ENCODE peak calls at places on chromosomes 16 and 17, in five cellular contexts. E is A549, U is HepG2, W is HCT116, O is SK-N-SH. S is an unnamed sample.

GRCh38 chr16:81514041-81514559 is 69.5 kb downstream of the CMIP start:
- DNase-seq in E (no peak), O (no peak), W (no peak), U (no peak), S (no peak)

GRCh38 chr17:57366558-57367351 is 110.4 kb downstream of the MSI2 start:
- DNase-seq in U (peak; percentile 75), O (no peak), E (peak; percentile 62), W (no peak), S (no peak)

GRCh38 chr17:2883544-2884203 is 87.4 kb downstream of the RAP1GAP2 start:
- DNase-seq in W (no peak), O (peak; percentile 56), E (peak; percentile 71), U (peak; percentile 39), S (peak; percentile 62)

GRCh38 chr17:353213-353837 is 718 bp upstream of the RPH3AL start:
- DNase-seq in O (no peak), E (peak; percentile 40), W (no peak), U (no peak), S (no peak)

GRCh38 chr17:35239823-35240222 is 3.0 kb upstream of the SLFN5 start:
- DNase-seq in U (no peak), W (no peak), E (no peak), O (no peak), S (peak; percentile 21)

GRCh38 chr16:4752351-4753100 is 14.4 kb downstream of the ZNF500 start:
- DNase-seq in O (no peak), W (no peak), U (no peak), E (no peak), S (no peak)

GRCh38 chr16:59527206-59527997 is 793.3 kb upstream of the GOT2 start:
- DNase-seq in W (no peak), E (peak; percentile 76), O (no peak), U (no peak), S (peak; percentile 38)

GRCh38 chr16:73448970-73449369 is 401.0 kb upstream of the ZFHX3 start:
- DNase-seq in O (no peak), W (no peak), E (no peak), U (no peak), S (no peak)

GRCh38 chr16:18841833-18842525 is 40.6 kb upstream of the ARL6IP1 start:
- DNase-seq in E (no peak), O (no peak), U (no peak), W (no peak), S (no peak)

GRCh38 chr17:16358394-16358793 is 5.1 kb upstream of the CENPV start:
- DNase-seq in E (no peak), W (no peak), O (no peak), U (no peak), S (no peak)

GRCh38 chr16:73171901-73172619 is 124.1 kb upstream of the ZFHX3 start:
- DNase-seq in O (peak; percentile 28), W (no peak), E (no peak), U (no peak), S (no peak)

GRCh38 chr17:76500074-76500744 is 1.0 kb downstream of the RHBDF2 start:
- DNase-seq in W (no peak), U (no peak), O (no peak), E (no peak), S (no peak)

GRCh38 chr17:49756805-49757496 is 7.0 kb downstream of the FAM117A start:
- DNase-seq in E (no peak), O (no peak), W (no peak), U (no peak), S (no peak)

GRCh38 chr17:16304832-16305231 is 48.4 kb downstream of the CENPV start:
- DNase-seq in U (peak; percentile 63), E (peak; percentile 78), W (no peak), O (peak; percentile 50), S (peak; percentile 56)

GRCh38 chr16:14029658-14030057 is 41.5 kb upstream of the MRTFB start:
- DNase-seq in E (no peak), O (peak; percentile 52), W (no peak), U (no peak), S (no peak)

GRCh38 chr16:89201467-89202377 is 1.4 kb upstream of the SLC22A31 start:
- DNase-seq in O (peak; percentile 98), E (peak; percentile 87), U (peak; percentile 78), W (peak; percentile 84), S (peak; percentile 66)

GRCh38 chr17:13865650-13866049 is 203.7 kb upstream of the COX10 start:
- DNase-seq in U (no peak), E (no peak), W (no peak), O (no peak), S (no peak)

GRCh38 chr17:59763861-59764260 is 56.4 kb downstream of the VMP1 start:
- DNase-seq in W (no peak), O (no peak), U (peak; percentile 9), E (peak; percentile 75), S (peak; percentile 95)

GRCh38 chr17:58089111-58089510 is 5.9 kb downstream of the DYNLL2 start:
- DNase-seq in O (no peak), W (no peak), U (no peak), E (no peak), S (no peak)

GRCh38 chr17:8151641-8152111 is 528 bp downstream of the PER1 start:
- DNase-seq in E (no peak), O (no peak), U (no peak), W (no peak), S (peak; percentile 67)

GRCh38 chr16:5216681-5217080 is 119.1 kb upstream of the EEF2KMT start:
- DNase-seq in W (no peak), U (no peak), E (no peak), O (no peak), S (no peak)

GRCh38 chr16:47460755-47461597 is at the start of the genes ITFG1 and PHKB:
- DNase-seq in U (peak; percentile 92), O (peak; percentile 93), E (peak; percentile 94), W (peak; percentile 86), S (peak; percentile 90)

GRCh38 chr16:57618306-57619132 is 9.9 kb upstream of the ADGRG1 start:
- DNase-seq in E (no peak), O (no peak), U (no peak), W (no peak), S (peak; percentile 47)

GRCh38 chr17:21066394-21066793 is 23.6 kb upstream of the USP22 start:
- DNase-seq in W (no peak), O (no peak), E (no peak), U (no peak), S (no peak)

GRCh38 chr17:56834380-56835258 is 668 bp downstream of the DGKE start:
- DNase-seq in O (peak; percentile 74), W (no peak), E (peak; percentile 69), U (peak; percentile 59), S (peak; percentile 7)

GRCh38 chr16:89811321-89811720 is 5.1 kb downstream of the FANCA start:
- DNase-seq in E (no peak), O (no peak), U (no peak), W (no peak), S (no peak)

GRCh38 chr16:53220585-53220984 is 165.8 kb downstream of the CHD9 start:
- DNase-seq in W (no peak), O (peak; percentile 7), E (peak; percentile 49), U (peak; percentile 20), S (peak; percentile 58)

GRCh38 chr16:54006693-54007092 is 279.9 kb downstream of the IRX3 start:
- DNase-seq in E (no peak), O (no peak), U (no peak), W (no peak), S (peak; percentile 43)

GRCh38 chr16:88292007-88292940 is 90.5 kb upstream of the ZNF469 start:
- DNase-seq in W (no peak), E (no peak), U (no peak), O (peak; percentile 11), S (peak; percentile 54)

GRCh38 chr17:38749222-38750043 is 1.3 kb upstream of the PCGF2 start:
- DNase-seq in O (peak; percentile 65), E (peak; percentile 92), U (peak; percentile 89), W (peak; percentile 56), S (peak; percentile 52)

GRCh38 chr17:8859029-8859803 is 8.3 kb downstream of the PIK3R6 start:
- DNase-seq in E (no peak), W (no peak), U (peak; percentile 18), O (no peak), S (peak; percentile 8)

GRCh38 chr16:83807710-83808572 is at the start of gene HSBP1:
- DNase-seq in E (peak; percentile 94), O (peak; percentile 97), U (peak; percentile 87), W (peak; percentile 88), S (peak; percentile 86)

GRCh38 chr17:78897639-78897996 is 5.4 kb downstream of the CEP295NL start:
- DNase-seq in E (no peak), O (no peak), U (no peak), W (no peak), S (no peak)

GRCh38 chr17:15213381-15214087 is 51.6 kb downstream of the PMP22 start:
- DNase-seq in W (no peak), U (no peak), O (peak; percentile 31), E (peak; percentile 34), S (peak; percentile 16)

DNA sequence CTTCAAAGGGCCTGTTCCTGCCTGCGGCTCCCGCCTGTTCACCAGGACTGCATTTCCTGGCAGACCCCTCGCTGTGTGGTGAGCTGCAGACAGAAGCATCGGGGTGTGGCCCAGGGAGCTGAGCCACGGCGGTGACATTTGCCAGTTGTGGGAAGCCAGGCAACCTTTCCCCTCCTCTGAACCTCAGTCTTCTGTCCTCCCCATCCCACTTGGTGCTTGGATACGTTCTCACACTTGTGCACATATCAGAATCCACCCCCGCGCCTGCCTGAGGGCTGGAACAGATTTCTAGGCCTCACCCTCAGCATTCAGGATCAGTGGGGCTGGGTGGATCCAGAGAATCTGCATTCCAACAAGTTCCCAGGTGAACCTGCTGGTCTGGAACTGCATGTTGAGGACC is 63.5 kb downstream of the CRISPLD2 start:
- DNase-seq in U (no peak), O (no peak), E (no peak), W (no peak), S (no peak)
- H3K27ac ChIP-seq in U (no peak overlapping the region), O (no peak overlapping the region), E (peak overlapping the region; percentile 6), W (no peak overlapping the region), S (no peak overlapping the region)

GRCh38 chr16:79601092-79601977 is 798 bp upstream of the MAF start:
- DNase-seq in W (no peak), U (peak; percentile 72), E (peak; percentile 13), O (peak; percentile 48), S (no peak)
- TF ChIP-seq RAD21 in W (no peak), U (no peak), E (no peak), O (no peak), S (no peak)

GRCh38 chr16:85291302-85292148 is 179.3 kb upstream of the CIBAR2 start:
- DNase-seq in W (no peak), U (peak; percentile 93), E (no peak), O (no peak), S (no peak)

GRCh38 chr16:85288341-85288868 is 176.1 kb upstream of the CIBAR2 start:
- DNase-seq in E (no peak), U (no peak), O (no peak), W (no peak), S (no peak)

GRCh38 chr16:85288869-85289660 is 176.8 kb upstream of the CIBAR2 start:
- DNase-seq in U (peak; percentile 85), W (no peak), O (no peak), E (no peak), S (no peak)

GRCh38 chr16:85290626-85291301 is 178.5 kb upstream of the CIBAR2 start:
- DNase-seq in O (no peak), U (no peak), W (no peak), E (no peak), S (no peak)

GRCh38 chr16:85289760-85290625 is 177.7 kb upstream of the CIBAR2 start:
- DNase-seq in U (peak; percentile 23), E (no peak), O (no peak), W (no peak), S (no peak)
- H3K27ac ChIP-seq in U (peak overlapping the region; percentile 61), E (no peak overlapping the region), O (no peak overlapping the region), W (no peak overlapping the region), S (no peak overlapping the region)

GRCh38 chr16:70778901-70779309 is 22.1 kb downstream of the VAC14 start:
- DNase-seq in W (peak; percentile 81), E (peak; percentile 87), U (peak; percentile 82), O (peak; percentile 66), S (peak; percentile 92)
- TF ChIP-seq RAD21 in W (no peak), E (no peak), U (no peak), O (no peak), S (no peak)